ENCODE peak calls at places on chromosomes 16 and 17, in five cellular contexts. J is IMR-90, B is testis, G is stomach, F is HCT116. Q is an unnamed sample.

GRCh38 chr16:2252806-2253148 is 1.4 kb upstream of the ECI1 start:
- DNase-seq in B (no peak), G (no peak), J (no peak), F (no peak), Q (no peak)

GRCh38 chr17:76527430-76528111 is 9.9 kb downstream of the CYGB start:
- DNase-seq in J (peak; percentile 80), F (no peak), G (peak; percentile 60), B (peak; percentile 64), Q (no peak)

GRCh38 chr16:646679-647172 is 2.4 kb upstream of the WDR90 start:
- DNase-seq in B (no peak), F (no peak), J (no peak), G (no peak), Q (no peak)

GRCh38 chr16:51881731-51882130 is 665.2 kb downstream of the TOX3 start:
- DNase-seq in F (no peak), J (peak; percentile 93), G (no peak), B (no peak), Q (no peak)

GRCh38 chr17:83113792-83114191 is 34.4 kb downstream of the METRNL start:
- DNase-seq in G (no peak), J (no peak), B (no peak), F (no peak), Q (no peak)

GRCh38 chr17:50715471-50715870 is 3.9 kb upstream of the LUC7L3 start:
- DNase-seq in B (no peak), G (no peak), F (no peak), J (no peak), Q (no peak)

GRCh38 chr16:2058901-2059300 is 11.1 kb downstream of the TSC2 start:
- DNase-seq in F (no peak), J (no peak), G (no peak), B (no peak), Q (no peak)

GRCh38 chr16:55155815-55156214 is 168.2 kb upstream of the IRX6 start:
- DNase-seq in G (no peak), B (no peak), J (no peak), F (no peak), Q (no peak)

GRCh38 chr16:81448154-81449131 is 3.8 kb downstream of the CMIP start:
- DNase-seq in G (peak; percentile 73), B (no peak), J (no peak), F (no peak), Q (no peak)

GRCh38 chr17:56244268-56244890 is 91.1 kb downstream of the ANKFN1 start:
- DNase-seq in F (no peak), G (no peak), J (no peak), B (no peak), Q (no peak)

GRCh38 chr17:68057531-68057952 is 22.0 kb downstream of the KPNA2 start:
- DNase-seq in G (peak; percentile 31), B (no peak), J (peak; percentile 56), F (peak; percentile 32), Q (peak; percentile 27)

GRCh38 chr17:7858487-7858832 is 657 bp downstream of the CYB5D1 start:
- DNase-seq in B (peak; percentile 57), F (no peak), G (no peak), J (peak; percentile 44), Q (peak; percentile 59)

GRCh38 chr17:58321571-58322525 is 6.7 kb downstream of the TSPOAP1 start:
- DNase-seq in F (no peak), G (no peak), J (no peak), B (no peak), Q (no peak)

GRCh38 chr16:48157302-48157701 is 1.5 kb upstream of the ABCC12 start:
- DNase-seq in B (no peak), J (no peak), F (no peak), G (no peak), Q (no peak)

GRCh38 chr17:71099003-71099710 is 929.8 kb downstream of the KCNJ2 start:
- DNase-seq in G (no peak), J (no peak), B (no peak), F (no peak), Q (no peak)

GRCh38 chr17:382644-383533 is 30.3 kb upstream of the RPH3AL start:
- DNase-seq in F (no peak), B (peak; percentile 47), G (no peak), J (peak; percentile 87), Q (peak; percentile 84)

GRCh38 chr17:511001-511690 is 158.5 kb upstream of the RPH3AL start:
- DNase-seq in B (no peak), F (no peak), J (peak; percentile 82), G (no peak), Q (no peak)

GRCh38 chr16:76766538-76766937 is 424.5 kb upstream of the MON1B start:
- DNase-seq in G (no peak), B (no peak), F (no peak), J (no peak), Q (no peak)

GRCh38 chr17:62187681-62188080 is 122.6 kb upstream of the MED13 start:
- DNase-seq in B (no peak), F (no peak), G (no peak), J (peak; percentile 66), Q (no peak)

GRCh38 chr17:82926716-82927115 is 86.9 kb upstream of the ZNF750 start:
- DNase-seq in J (no peak), G (no peak), B (no peak), F (no peak), Q (no peak)

GRCh38 chr17:32953883-32954282 is 25.9 kb downstream of the TMEM98 start:
- DNase-seq in G (no peak), J (no peak), F (no peak), B (no peak), Q (no peak)

GRCh38 chr16:1533443-1533951 is at the start of gene TMEM204:
- DNase-seq in J (peak; percentile 78), F (no peak), G (peak; percentile 38), B (peak; percentile 65), Q (peak; percentile 78)

GRCh38 chr16:9286930-9287329 is 195.5 kb downstream of the HAPSTR1 start:
- DNase-seq in B (no peak), G (no peak), F (no peak), J (no peak), Q (no peak)

GRCh38 chr17:4378626-4379025 is 12.2 kb upstream of the UBE2G1 start:
- DNase-seq in G (no peak), J (no peak), F (no peak), B (no peak), Q (no peak)

GRCh38 chr16:67428146-67428731 is 2.7 kb upstream of the HSD11B2 start:
- DNase-seq in F (peak; percentile 42), J (peak; percentile 47), G (peak; percentile 85), B (peak; percentile 81), Q (peak; percentile 83)

GRCh38 chr16:3638916-3639644 is 15.4 kb upstream of the DNASE1 start:
- DNase-seq in G (peak; percentile 17), F (no peak), J (no peak), B (no peak), Q (no peak)

GRCh38 chr16:51994597-51994996 is 552.3 kb downstream of the TOX3 start:
- DNase-seq in F (no peak), B (no peak), J (no peak), G (peak; percentile 92), Q (peak; percentile 47)

GRCh38 chr16:87832759-87833502 is 36.4 kb downstream of the SLC7A5 start:
- DNase-seq in J (no peak), G (no peak), F (no peak), B (no peak), Q (no peak)

GRCh38 chr16:87834015-87834667 is 35.2 kb downstream of the SLC7A5 start:
- DNase-seq in G (no peak), B (peak; percentile 61), J (no peak), F (no peak), Q (no peak)

GRCh38 chr16:87834668-87835473 is 34.4 kb downstream of the SLC7A5 start:
- DNase-seq in B (peak; percentile 91), J (peak; percentile 65), F (no peak), G (no peak), Q (no peak)

GRCh38 chr16:87832137-87832527 is 37.2 kb downstream of the SLC7A5 start:
- DNase-seq in B (no peak), G (no peak), J (no peak), F (no peak), Q (no peak)

DNA sequence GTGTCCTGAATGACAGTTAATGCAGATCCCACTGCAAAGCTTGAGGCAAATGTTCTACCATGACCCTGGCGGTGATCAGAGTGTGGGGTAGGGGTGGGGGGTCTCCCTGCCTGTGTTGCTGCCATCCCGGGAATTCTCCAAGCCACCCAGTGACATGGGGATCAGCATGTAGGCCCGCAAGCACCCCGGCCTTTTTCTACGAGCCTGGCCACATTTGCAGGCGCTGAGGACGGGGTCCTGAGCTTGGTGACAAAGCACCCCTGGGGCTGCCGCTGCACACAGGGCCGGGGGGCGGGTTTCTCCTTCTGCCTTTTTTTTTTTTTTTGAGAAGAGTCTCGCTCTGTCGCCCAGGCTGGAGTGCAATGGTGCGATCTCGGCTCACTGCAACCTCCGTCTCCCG is 35.8 kb downstream of the SLC7A5 start:
- DNase-seq in G (no peak), B (no peak), F (no peak), J (no peak), Q (no peak)
- TF ChIP-seq POLR2A in G (no peak), B (no peak), F (no peak), J (no peak), Q (no peak)

GRCh38 chr16:65068151-65068740 is 53.6 kb downstream of the CDH11 start:
- DNase-seq in G (no peak), J (peak; percentile 78), F (no peak), B (no peak), Q (no peak)
- TF ChIP-seq CTCF in G (no peak), J (peak; percentile 5), F (no peak), B (no peak), Q (no peak)

GRCh38 chr17:49707246-49707607 is 537 bp downstream of the SLC35B1 start:
- DNase-seq in J (no peak), B (no peak), G (no peak), F (no peak), Q (no peak)

GRCh38 chr17:49705254-49705653 is 2.5 kb downstream of the SLC35B1 start:
- DNase-seq in G (no peak), B (no peak), J (no peak), F (no peak), Q (no peak)

GRCh38 chr17:49700956-49701355 is 6.8 kb downstream of the SLC35B1 start:
- DNase-seq in J (no peak), G (no peak), F (no peak), B (no peak), Q (no peak)

GRCh38 chr17:49699967-49700575 is 7.7 kb downstream of the SLC35B1 start:
- DNase-seq in B (no peak), J (no peak), F (no peak), G (no peak), Q (no peak)

DNA sequence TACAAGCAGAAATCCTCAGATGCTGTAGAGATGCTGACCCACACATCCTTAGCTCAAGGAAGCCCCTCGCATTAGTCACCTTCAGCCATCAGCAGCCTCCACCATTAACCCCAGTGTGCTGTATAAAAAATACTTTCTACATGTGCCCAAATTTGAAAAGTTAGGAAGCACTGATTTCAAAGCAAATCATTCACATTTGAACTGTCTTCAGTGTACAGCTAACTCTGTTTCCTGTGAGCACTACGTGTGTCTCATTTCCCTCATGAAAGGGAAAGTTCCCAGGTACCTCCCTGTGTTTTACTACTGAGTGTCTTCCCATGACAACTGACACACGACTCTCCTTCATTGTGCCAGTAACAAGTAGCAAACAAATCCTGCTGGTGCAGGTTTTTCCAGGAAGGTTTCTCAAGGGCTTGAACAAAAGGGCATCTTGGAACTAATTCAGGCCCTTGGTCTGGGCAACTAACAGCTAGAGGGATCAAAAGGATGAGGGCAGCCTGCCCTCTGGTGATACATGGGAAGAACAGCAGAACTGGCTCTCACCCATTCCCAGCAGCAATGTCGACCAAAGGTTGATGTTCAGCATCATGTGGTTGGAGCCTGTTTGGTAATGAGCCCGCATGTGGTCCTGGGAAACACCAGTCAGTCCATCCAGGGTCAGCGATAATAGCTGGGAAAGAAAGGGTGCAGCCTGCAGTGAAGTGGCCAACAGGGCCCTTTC is 4.0 kb downstream of the SLC35B1 start:
- DNase-seq in G (no peak), B (peak; percentile 66), F (peak; percentile 38), J (peak; percentile 39), Q (peak; percentile 44)
- TF ChIP-seq POLR2A in G (no peak), B (no peak), F (no peak), J (no peak), Q (no peak)

GRCh38 chr16:57608462-57609113 is 19.8 kb upstream of the ADGRG1 start:
- DNase-seq in J (no peak), G (no peak), F (no peak), B (no peak), Q (no peak)
- TF ChIP-seq CTCF in J (no peak), G (no peak), F (no peak), B (no peak), Q (no peak)